ENCODE peak calls at places on chromosomes 11 and 22, in nine cellular contexts. A is body of pancreas, B is breast epithelium, Y is uterus, Z is fibroblast of lung, K is transverse colon, F is pancreas, V is mucosa of descending colon, G is A549. I is an unnamed sample.
A peak's percentile ranks its signal among the peaks of the same experiment; 100 is the strongest.

GRCh38 chr11:78406568-78407196 is 10.9 kb downstream of the GAB2 start:
- DNase-seq in A (no peak), B (no peak), Y (no peak), Z (no peak), K (no peak), F (no peak), V (no peak), G (no peak), I (no peak)

GRCh38 chr11:117641008-117641915 is 155.8 kb downstream of the DSCAML1 start:
- DNase-seq in A (no peak), B (no peak), Y (no peak), Z (no peak), K (no peak), F (no peak), V (no peak), G (no peak), I (no peak)

GRCh38 chr11:11786234-11786633 is 55.5 kb upstream of the USP47 start:
- DNase-seq in A (no peak), B (no peak), Y (no peak), Z (no peak), K (no peak), F (no peak), V (no peak), G (no peak), I (no peak)

GRCh38 chr11:47259178-47259977 is 1.6 kb downstream of the NR1H3 start:
- DNase-seq in A (peak; percentile 44), B (no peak), Y (no peak), Z (peak; percentile 59), K (peak; percentile 83), F (no peak), V (peak; percentile 81), G (peak; percentile 58), I (no peak)

GRCh38 chr11:116714902-116715301 is 57.9 kb downstream of the BUD13 start:
- DNase-seq in A (no peak), B (no peak), Y (no peak), Z (no peak), K (no peak), F (no peak), V (no peak), G (no peak), I (no peak)

GRCh38 chr22:19704355-19705015 is 9.8 kb upstream of the SEPTIN5 start:
- DNase-seq in A (no peak), B (peak; percentile 15), Y (no peak), Z (no peak), K (no peak), F (no peak), V (no peak), G (no peak), I (peak; percentile 53)

GRCh38 chr11:16924826-16925494 is 89.3 kb downstream of the PLEKHA7 start:
- DNase-seq in A (peak; percentile 81), B (peak; percentile 57), Y (peak; percentile 23), Z (peak; percentile 65), K (peak; percentile 89), F (peak; percentile 84), V (peak; percentile 83), G (peak; percentile 74), I (peak; percentile 85)

GRCh38 chr22:42388130-42388797 is 43.9 kb downstream of the NFAM1 start:
- DNase-seq in A (peak; percentile 60), B (no peak), Y (no peak), Z (no peak), K (no peak), F (no peak), V (no peak), G (no peak), I (no peak)

GRCh38 chr22:19352766-19353165 is 61.2 kb upstream of the CLTCL1 start:
- DNase-seq in A (no peak), B (no peak), Y (no peak), Z (no peak), K (no peak), F (no peak), V (no peak), G (no peak), I (no peak)

GRCh38 chr11:110524227-110524626 is 94.5 kb downstream of the FDX1 start:
- DNase-seq in A (no peak), B (no peak), Y (no peak), Z (peak; percentile 92), K (no peak), F (no peak), V (no peak), G (peak; percentile 28), I (no peak)

GRCh38 chr22:37289156-37289735 is 6.9 kb downstream of the CYTH4 start:
- DNase-seq in A (no peak), B (no peak), Y (no peak), Z (no peak), K (no peak), F (no peak), V (no peak), G (no peak), I (peak; percentile 20)
- TF ChIP-seq CTCF in A (no peak), B (no peak), Y (no peak), Z (no peak), K (no peak), F (no peak), V (no peak), G (no peak), I (no peak)

DNA sequence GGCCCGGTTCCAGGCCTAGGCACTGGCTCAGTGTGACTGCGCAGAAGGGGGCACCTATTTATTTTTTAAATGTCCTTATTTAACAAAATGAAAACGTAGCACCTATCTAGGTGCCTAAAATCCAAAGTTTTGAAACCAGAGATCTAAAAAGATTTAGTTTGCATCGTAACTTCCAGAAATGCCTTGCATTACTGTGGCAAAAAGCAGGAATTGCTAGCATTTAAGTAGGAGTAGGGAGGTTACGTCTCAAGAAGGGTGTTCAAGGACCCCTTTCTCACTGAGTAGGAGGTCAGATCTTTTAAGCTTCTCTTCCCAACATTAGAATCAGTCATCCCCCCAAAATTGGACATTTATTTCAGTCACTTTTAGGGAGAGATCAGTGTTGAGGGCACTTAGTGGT is 7.7 kb upstream of the PLET1 start:
- DNase-seq in A (no peak), B (no peak), Y (no peak), Z (no peak), K (no peak), F (no peak), V (no peak), G (no peak), I (no peak)
- H3K4me3 ChIP-seq in A (no peak overlapping the region), B (no peak overlapping the region), Y (no peak overlapping the region), Z (no peak overlapping the region), K (no peak overlapping the region), F (no peak overlapping the region), V (no peak overlapping the region), G (no peak overlapping the region), I (no peak overlapping the region)

GRCh38 chr22:10741210-10741609 is 4786.8 kb upstream of the OR11H1 start:
- DNase-seq in A (no peak), B (no peak), Y (no peak), Z (no peak), K (no peak), F (no peak), V (no peak), G (no peak), I (peak; percentile 89)
- H3K9me3 ChIP-seq in A (no peaks in the 10 kb centered on the region), B (peaks cover 17% of the 10 kb centered on the region), Y (no peaks in the 10 kb centered on the region), Z (peaks cover 5% of the 10 kb centered on the region), K (peaks cover 11% of the 10 kb centered on the region), F (no peaks in the 10 kb centered on the region), V (peaks cover 51% of the 10 kb centered on the region), G (peaks cover 20% of the 10 kb centered on the region), I (peaks cover 47% of the 10 kb centered on the region)

GRCh38 chr11:5383576-5383975 is at the start of gene OR51M1:
- DNase-seq in A (no peak), B (no peak), Y (no peak), Z (no peak), K (no peak), F (no peak), V (no peak), G (no peak), I (no peak)

GRCh38 chr11:5384335-5384734 is 723 bp downstream of the OR51M1 start:
- DNase-seq in A (no peak), B (no peak), Y (no peak), Z (no peak), K (no peak), F (no peak), V (no peak), G (no peak), I (no peak)

DNA sequence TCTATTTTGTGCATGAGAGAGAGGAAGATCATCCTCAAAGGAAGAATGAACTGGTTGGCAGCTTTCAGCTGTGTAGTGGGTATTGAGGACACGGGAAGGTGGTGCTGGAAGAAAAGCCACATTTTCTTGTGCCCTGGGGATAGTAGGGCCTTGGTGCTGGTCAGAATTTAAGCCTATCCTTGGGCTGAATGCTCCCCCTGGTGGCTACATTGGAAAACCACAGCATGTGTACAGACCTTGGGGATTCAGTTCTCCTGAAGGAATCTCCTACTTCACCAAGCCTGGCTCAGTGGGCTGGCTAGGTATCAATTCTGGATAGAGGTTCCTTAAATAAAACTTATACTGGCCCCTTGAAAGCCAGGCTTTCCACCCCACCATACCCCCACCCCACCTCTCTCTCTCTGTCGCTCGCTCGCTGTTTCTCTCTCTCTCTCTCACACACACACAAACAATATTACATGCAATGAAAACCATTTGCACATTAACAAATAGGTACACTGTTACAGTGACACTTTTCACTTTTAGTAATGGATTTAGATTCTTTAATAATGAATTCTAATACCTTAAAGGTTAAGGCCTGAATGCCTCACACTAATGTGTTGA is 2.8 kb upstream of the OR51M1 start:
- DNase-seq in A (peak; percentile 56), B (peak; percentile 49), Y (no peak), Z (peak; percentile 79), K (peak; percentile 27), F (peak; percentile 19), V (peak; percentile 40), G (peak; percentile 63), I (peak; percentile 33)
- TF ChIP-seq CTCF in A (peak; percentile 56), B (peak; percentile 28), Y (peak; percentile 7), Z (peak; percentile 91), K (peak; percentile 46), F (peak; percentile 17), V (peak; percentile 38), G (peak; percentile 75), I (peak; percentile 73)